ENCODE peak calls at places on chromosomes 16 and 17, in ten cellular contexts. One of them, this sample, is unnamed.

GRCh38 chr16:1729445-1729844 is 23.4 kb downstream of the MAPK8IP3 start:
- DNase-seq in heart right ventricle: no peak
- DNase-seq in psoas muscle: no peak
- DNase-seq in type B pancreatic cell: no peak
- DNase-seq in pancreas: no peak
- DNase-seq in lower lobe of right lung: no peak
- DNase-seq in HCT116: no peak
- DNase-seq in lower leg skin: no peak
- DNase-seq in fibroblast of lung: no peak
- DNase-seq in endothelial cell: no peak
- DNase-seq in this sample: no peak

GRCh38 chr17:73976676-73977521 is 226.6 kb upstream of the RPL38 start:
- DNase-seq in type B pancreatic cell: no peak
- DNase-seq in fibroblast of lung: no peak
- DNase-seq in lower lobe of right lung: no peak
- DNase-seq in heart right ventricle: peak; percentile 25
- DNase-seq in lower leg skin: no peak
- DNase-seq in pancreas: no peak
- DNase-seq in psoas muscle: no peak
- DNase-seq in endothelial cell: no peak
- DNase-seq in HCT116: no peak
- DNase-seq in this sample: no peak

GRCh38 chr16:20409398-20410152 is at the start of gene ACSM5:
- DNase-seq in lower lobe of right lung: no peak
- DNase-seq in fibroblast of lung: no peak
- DNase-seq in HCT116: no peak
- DNase-seq in heart right ventricle: peak; percentile 78
- DNase-seq in endothelial cell: no peak
- DNase-seq in type B pancreatic cell: no peak
- DNase-seq in pancreas: peak; percentile 63
- DNase-seq in lower leg skin: peak; percentile 68
- DNase-seq in psoas muscle: peak; percentile 53
- DNase-seq in this sample: peak; percentile 75

GRCh38 chr17:68318103-68318991 is 27.1 kb downstream of the ARSG start:
- DNase-seq in HCT116: peak; percentile 78
- DNase-seq in pancreas: no peak
- DNase-seq in lower lobe of right lung: no peak
- DNase-seq in endothelial cell: no peak
- DNase-seq in psoas muscle: peak; percentile 55
- DNase-seq in heart right ventricle: no peak
- DNase-seq in lower leg skin: no peak
- DNase-seq in fibroblast of lung: peak; percentile 18
- DNase-seq in type B pancreatic cell: no peak
- DNase-seq in this sample: peak; percentile 31

GRCh38 chr16:22264786-22265185 is 32.4 kb upstream of the POLR3E start:
- DNase-seq in endothelial cell: no peak
- DNase-seq in fibroblast of lung: no peak
- DNase-seq in pancreas: no peak
- DNase-seq in psoas muscle: no peak
- DNase-seq in lower leg skin: no peak
- DNase-seq in lower lobe of right lung: no peak
- DNase-seq in type B pancreatic cell: no peak
- DNase-seq in HCT116: no peak
- DNase-seq in heart right ventricle: no peak
- DNase-seq in this sample: no peak

GRCh38 chr17:55722742-55723487 is at the start of gene TMEM100:
- DNase-seq in fibroblast of lung: peak; percentile 82
- DNase-seq in HCT116: no peak
- DNase-seq in lower leg skin: peak; percentile 67
- DNase-seq in endothelial cell: no peak
- DNase-seq in heart right ventricle: peak; percentile 69
- DNase-seq in psoas muscle: peak; percentile 27
- DNase-seq in type B pancreatic cell: no peak
- DNase-seq in pancreas: no peak
- DNase-seq in lower lobe of right lung: no peak
- DNase-seq in this sample: no peak

GRCh38 chr16:2148714-2149629 is 547 bp downstream of the RAB26 start:
- DNase-seq in endothelial cell: no peak
- DNase-seq in HCT116: no peak
- DNase-seq in lower lobe of right lung: no peak
- DNase-seq in pancreas: peak; percentile 80
- DNase-seq in type B pancreatic cell: no peak
- DNase-seq in psoas muscle: no peak
- DNase-seq in heart right ventricle: no peak
- DNase-seq in fibroblast of lung: no peak
- DNase-seq in lower leg skin: no peak
- DNase-seq in this sample: peak; percentile 48

GRCh38 chr16:12089492-12090161 is 113.1 kb downstream of the SNX29 start:
- DNase-seq in lower lobe of right lung: peak; percentile 61
- DNase-seq in fibroblast of lung: peak; percentile 50
- DNase-seq in psoas muscle: peak; percentile 34
- DNase-seq in lower leg skin: no peak
- DNase-seq in heart right ventricle: peak; percentile 21
- DNase-seq in HCT116: peak; percentile 12
- DNase-seq in endothelial cell: peak; percentile 27
- DNase-seq in type B pancreatic cell: no peak
- DNase-seq in pancreas: peak; percentile 55
- DNase-seq in this sample: peak; percentile 67

GRCh38 chr16:72246423-72246822 is 74.5 kb upstream of the PMFBP1 start:
- DNase-seq in lower lobe of right lung: no peak
- DNase-seq in HCT116: no peak
- DNase-seq in psoas muscle: no peak
- DNase-seq in fibroblast of lung: no peak
- DNase-seq in lower leg skin: no peak
- DNase-seq in pancreas: no peak
- DNase-seq in type B pancreatic cell: no peak
- DNase-seq in heart right ventricle: no peak
- DNase-seq in endothelial cell: no peak
- DNase-seq in this sample: no peak

GRCh38 chr16:17101646-17102045 is 369.1 kb downstream of the XYLT1 start:
- DNase-seq in endothelial cell: no peak
- DNase-seq in type B pancreatic cell: no peak
- DNase-seq in lower leg skin: no peak
- DNase-seq in psoas muscle: no peak
- DNase-seq in heart right ventricle: no peak
- DNase-seq in lower lobe of right lung: no peak
- DNase-seq in HCT116: peak; percentile 54
- DNase-seq in pancreas: no peak
- DNase-seq in fibroblast of lung: no peak
- DNase-seq in this sample: no peak

GRCh38 chr17:74531231-74531761 is at the start of gene CD300LB:
- DNase-seq in pancreas: peak; percentile 53
- DNase-seq in fibroblast of lung: no peak
- DNase-seq in HCT116: no peak
- DNase-seq in heart right ventricle: peak; percentile 3
- DNase-seq in psoas muscle: no peak
- DNase-seq in type B pancreatic cell: peak; percentile 53
- DNase-seq in lower lobe of right lung: peak; percentile 48
- DNase-seq in lower leg skin: no peak
- DNase-seq in endothelial cell: peak; percentile 1
- DNase-seq in this sample: peak; percentile 24

DNA sequence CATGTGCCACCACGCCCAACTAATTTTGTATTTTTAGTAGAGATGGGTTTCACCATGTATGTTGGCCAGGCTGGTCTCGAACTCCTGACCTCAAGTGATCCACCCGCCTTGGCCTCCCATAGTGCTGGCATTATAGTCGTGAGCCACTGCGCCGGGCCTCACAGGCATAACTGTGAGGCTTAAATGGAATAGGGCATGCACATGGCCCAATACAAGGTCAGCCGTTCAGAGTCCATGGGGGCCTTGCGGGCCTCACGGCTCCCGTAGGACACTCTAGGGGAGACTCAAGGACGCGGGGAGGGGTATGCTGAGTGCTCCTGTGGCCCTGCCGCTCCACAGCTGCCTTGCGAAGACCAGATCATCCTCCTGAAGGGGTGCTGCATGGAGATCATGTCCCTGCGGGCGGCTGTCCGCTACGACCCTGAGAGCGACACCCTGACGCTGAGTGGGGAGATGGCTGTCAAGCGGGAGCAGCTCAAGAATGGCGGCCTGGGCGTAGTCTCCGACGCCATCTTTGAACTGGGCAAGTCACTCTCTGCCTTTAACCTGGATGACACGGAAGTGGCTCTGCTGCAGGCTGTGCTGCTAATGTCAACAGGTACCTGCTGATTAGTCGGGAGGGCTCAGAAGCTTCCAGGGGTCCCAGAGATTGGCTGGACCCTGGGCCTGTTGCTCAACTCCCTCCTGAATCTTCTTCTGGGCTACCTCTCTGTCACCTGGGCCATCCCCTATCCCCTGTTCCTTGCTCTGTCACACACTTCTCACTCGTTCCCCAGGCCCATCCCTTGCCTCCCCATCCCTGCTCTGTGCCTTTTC is 12.3 kb downstream of the NR1D1 start:
- DNase-seq in HCT116: no peak
- DNase-seq in heart right ventricle: no peak
- DNase-seq in psoas muscle: no peak
- DNase-seq in type B pancreatic cell: no peak
- DNase-seq in endothelial cell: no peak
- DNase-seq in lower leg skin: peak; percentile 15
- DNase-seq in pancreas: no peak
- DNase-seq in lower lobe of right lung: no peak
- DNase-seq in fibroblast of lung: no peak
- DNase-seq in this sample: no peak
- TF ChIP-seq CTCF in HCT116: no peak
- TF ChIP-seq CTCF in heart right ventricle: no peak
- TF ChIP-seq CTCF in psoas muscle: no peak
- TF ChIP-seq CTCF in type B pancreatic cell: no peak
- TF ChIP-seq CTCF in endothelial cell: no peak
- TF ChIP-seq CTCF in lower leg skin: no peak
- TF ChIP-seq CTCF in pancreas: no peak
- TF ChIP-seq CTCF in lower lobe of right lung: no peak
- TF ChIP-seq CTCF in fibroblast of lung: no peak
- TF ChIP-seq CTCF in this sample: no peak

DNA sequence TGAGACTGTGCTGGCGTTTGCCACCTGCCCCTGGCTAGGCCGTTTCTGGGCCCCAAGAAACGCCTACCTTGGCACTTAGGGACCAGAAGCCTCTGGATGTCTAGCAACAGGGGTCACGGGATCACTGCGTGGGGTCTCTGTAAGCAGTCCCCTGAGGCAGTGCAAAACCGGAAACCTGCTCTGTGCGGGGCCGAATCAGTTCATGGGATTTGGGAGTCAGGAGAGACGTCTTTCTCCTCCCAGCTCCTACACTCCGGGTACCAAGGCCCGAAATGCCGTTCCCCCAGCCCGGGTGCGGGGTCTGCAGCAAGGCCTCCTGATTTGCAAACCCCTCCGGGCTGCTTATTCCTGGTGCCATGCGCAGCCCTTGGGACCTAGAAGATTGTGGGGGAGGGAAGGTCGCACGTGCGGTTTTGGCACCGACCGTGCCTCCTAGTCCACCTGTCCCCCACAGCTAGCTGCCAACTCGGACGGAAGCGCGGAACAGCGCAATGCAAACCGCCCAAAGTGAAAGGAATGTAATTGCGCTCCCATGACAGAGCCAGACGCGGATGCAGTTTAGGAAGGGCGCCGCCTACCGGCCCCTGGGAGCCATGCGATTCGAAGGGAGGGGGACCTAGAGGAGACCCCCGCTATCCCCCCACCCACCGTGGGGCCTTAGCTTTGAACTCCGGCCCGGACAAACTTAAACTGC is 6.5 kb downstream of the IRX5 start:
- DNase-seq in fibroblast of lung: no peak
- DNase-seq in lower lobe of right lung: peak; percentile 80
- DNase-seq in HCT116: no peak
- DNase-seq in lower leg skin: peak; percentile 69
- DNase-seq in endothelial cell: peak; percentile 71
- DNase-seq in psoas muscle: no peak
- DNase-seq in heart right ventricle: peak; percentile 38
- DNase-seq in type B pancreatic cell: peak; percentile 84
- DNase-seq in pancreas: no peak
- DNase-seq in this sample: no peak
- TF ChIP-seq CTCF in fibroblast of lung: no peak
- TF ChIP-seq CTCF in lower lobe of right lung: peak; percentile 51
- TF ChIP-seq CTCF in HCT116: peak; percentile 75
- TF ChIP-seq CTCF in lower leg skin: no peak
- TF ChIP-seq CTCF in endothelial cell: peak; percentile 91
- TF ChIP-seq CTCF in psoas muscle: peak; percentile 55
- TF ChIP-seq CTCF in heart right ventricle: peak; percentile 58
- TF ChIP-seq CTCF in type B pancreatic cell: peak; percentile 93
- TF ChIP-seq CTCF in pancreas: no peak
- TF ChIP-seq CTCF in this sample: no peak

GRCh38 chr17:80010283-80010858 is 25.3 kb downstream of the TBC1D16 start:
- DNase-seq in endothelial cell: no peak
- DNase-seq in type B pancreatic cell: no peak
- DNase-seq in pancreas: no peak
- DNase-seq in HCT116: no peak
- DNase-seq in heart right ventricle: no peak
- DNase-seq in lower lobe of right lung: no peak
- DNase-seq in lower leg skin: no peak
- DNase-seq in fibroblast of lung: no peak
- DNase-seq in psoas muscle: peak; percentile 10
- DNase-seq in this sample: no peak
- TF ChIP-seq CTCF in endothelial cell: no peak
- TF ChIP-seq CTCF in type B pancreatic cell: no peak
- TF ChIP-seq CTCF in pancreas: no peak
- TF ChIP-seq CTCF in HCT116: no peak
- TF ChIP-seq CTCF in heart right ventricle: no peak
- TF ChIP-seq CTCF in lower lobe of right lung: no peak
- TF ChIP-seq CTCF in lower leg skin: no peak
- TF ChIP-seq CTCF in fibroblast of lung: no peak
- TF ChIP-seq CTCF in psoas muscle: no peak
- TF ChIP-seq CTCF in this sample: no peak

GRCh38 chr17:44012874-44013273 is 1.9 kb downstream of the TMEM101 start:
- DNase-seq in lower leg skin: no peak
- DNase-seq in HCT116: no peak
- DNase-seq in psoas muscle: no peak
- DNase-seq in type B pancreatic cell: no peak
- DNase-seq in pancreas: no peak
- DNase-seq in heart right ventricle: no peak
- DNase-seq in fibroblast of lung: no peak
- DNase-seq in lower lobe of right lung: no peak
- DNase-seq in endothelial cell: no peak
- DNase-seq in this sample: no peak

GRCh38 chr17:44011876-44012275 is 2.9 kb downstream of the TMEM101 start:
- DNase-seq in pancreas: no peak
- DNase-seq in HCT116: no peak
- DNase-seq in psoas muscle: no peak
- DNase-seq in endothelial cell: no peak
- DNase-seq in lower lobe of right lung: no peak
- DNase-seq in lower leg skin: no peak
- DNase-seq in heart right ventricle: no peak
- DNase-seq in type B pancreatic cell: no peak
- DNase-seq in fibroblast of lung: no peak
- DNase-seq in this sample: no peak

GRCh38 chr17:44008205-44008909 is 3.9 kb downstream of the NAGS start:
- DNase-seq in lower lobe of right lung: no peak
- DNase-seq in pancreas: no peak
- DNase-seq in lower leg skin: no peak
- DNase-seq in HCT116: no peak
- DNase-seq in type B pancreatic cell: no peak
- DNase-seq in fibroblast of lung: no peak
- DNase-seq in heart right ventricle: no peak
- DNase-seq in endothelial cell: no peak
- DNase-seq in psoas muscle: no peak
- DNase-seq in this sample: no peak

GRCh38 chr17:44012391-44012790 is 2.4 kb downstream of the TMEM101 start:
- DNase-seq in fibroblast of lung: no peak
- DNase-seq in endothelial cell: no peak
- DNase-seq in pancreas: no peak
- DNase-seq in heart right ventricle: no peak
- DNase-seq in type B pancreatic cell: no peak
- DNase-seq in HCT116: no peak
- DNase-seq in lower leg skin: no peak
- DNase-seq in lower lobe of right lung: no peak
- DNase-seq in psoas muscle: no peak
- DNase-seq in this sample: no peak

GRCh38 chr17:44010966-44011647 is 3.7 kb downstream of the TMEM101 start:
- DNase-seq in heart right ventricle: no peak
- DNase-seq in endothelial cell: no peak
- DNase-seq in type B pancreatic cell: no peak
- DNase-seq in HCT116: no peak
- DNase-seq in lower lobe of right lung: no peak
- DNase-seq in pancreas: no peak
- DNase-seq in lower leg skin: no peak
- DNase-seq in psoas muscle: no peak
- DNase-seq in fibroblast of lung: peak; percentile 96
- DNase-seq in this sample: no peak
- TF ChIP-seq CTCF in heart right ventricle: no peak
- TF ChIP-seq CTCF in endothelial cell: no peak
- TF ChIP-seq CTCF in type B pancreatic cell: no peak
- TF ChIP-seq CTCF in HCT116: no peak
- TF ChIP-seq CTCF in lower lobe of right lung: no peak
- TF ChIP-seq CTCF in pancreas: no peak
- TF ChIP-seq CTCF in lower leg skin: no peak
- TF ChIP-seq CTCF in psoas muscle: no peak
- TF ChIP-seq CTCF in fibroblast of lung: no peak
- TF ChIP-seq CTCF in this sample: no peak